ENCODE peak calls at places on chromosome 7, in nine cellular contexts. S, G, M, O, V, P, D, T and Q are unnamed samples.

GRCh38 chr7:75869776-75870379 is 9.0 kb upstream of the RHBDD2 start:
- DNase-seq in S (no peak), G (no peak), M (no peak), O (no peak), V (no peak), P (no peak), D (no peak), T (no peak), Q (no peak)

GRCh38 chr7:30135551-30136271 is 925 bp downstream of the MTURN start:
- DNase-seq in S (peak), G (peak), M (peak), O (peak), V (peak), P (peak), D (peak), T (no peak), Q (peak)

GRCh38 chr7:132738254-132738653 is 162.0 kb upstream of the PLXNA4 start:
- DNase-seq in S (peak), G (peak), M (no peak), O (peak), V (no peak), P (no peak), D (no peak), T (no peak), Q (peak)

GRCh38 chr7:105787071-105787470 is 89.3 kb downstream of the ATXN7L1 start:
- DNase-seq in S (no peak), G (no peak), M (peak), O (no peak), V (no peak), P (no peak), D (no peak), T (no peak), Q (no peak)

GRCh38 chr7:2621948-2622640 is 9.7 kb upstream of the TTYH3 start:
- DNase-seq in S (no peak), G (no peak), M (no peak), O (no peak), V (no peak), P (no peak), D (no peak), T (no peak), Q (no peak)

GRCh38 chr7:111622084-111622483 is 59.8 kb upstream of the IMMP2L start:
- DNase-seq in S (no peak), G (no peak), M (no peak), O (no peak), V (no peak), P (no peak), D (no peak), T (no peak), Q (no peak)

GRCh38 chr7:1100886-1101579 is 13.1 kb downstream of the GPER1 start:
- DNase-seq in S (no peak), G (no peak), M (no peak), O (no peak), V (no peak), P (no peak), D (no peak), T (no peak), Q (no peak)

GRCh38 chr7:151137076-151137611 is 30.4 kb downstream of the GBX1 start:
- DNase-seq in S (no peak), G (no peak), M (no peak), O (no peak), V (no peak), P (no peak), D (no peak), T (no peak), Q (no peak)

GRCh38 chr7:139482662-139483466 is 609 bp downstream of the KLRG2 start:
- DNase-seq in S (no peak), G (no peak), M (peak), O (no peak), V (no peak), P (no peak), D (no peak), T (no peak), Q (no peak)

GRCh38 chr7:81430150-81430549 is 339.7 kb downstream of the HGF start:
- DNase-seq in S (no peak), G (no peak), M (no peak), O (peak), V (no peak), P (no peak), D (no peak), T (no peak), Q (no peak)

GRCh38 chr7:7498881-7499280 is 36.8 kb downstream of the COL28A1 start:
- DNase-seq in S (no peak), G (no peak), M (no peak), O (no peak), V (no peak), P (no peak), D (no peak), T (no peak), Q (no peak)

GRCh38 chr7:129150199-129150996 is 5.9 kb downstream of the TSPAN33 start:
- DNase-seq in S (no peak), G (no peak), M (peak), O (no peak), V (no peak), P (no peak), D (no peak), T (no peak), Q (no peak)

GRCh38 chr7:41247128-41247865 is 455.6 kb downstream of the INHBA start:
- DNase-seq in S (peak), G (no peak), M (no peak), O (no peak), V (no peak), P (no peak), D (no peak), T (no peak), Q (no peak)

GRCh38 chr7:47572939-47573757 is 8.8 kb downstream of the TNS3 start:
- DNase-seq in S (no peak), G (no peak), M (no peak), O (no peak), V (no peak), P (no peak), D (no peak), T (no peak), Q (no peak)

GRCh38 chr7:47320296-47320695 is 261.6 kb downstream of the TNS3 start:
- DNase-seq in S (no peak), G (no peak), M (no peak), O (no peak), V (no peak), P (no peak), D (no peak), T (no peak), Q (no peak)

GRCh38 chr7:32259917-32260596 is 189.8 kb upstream of the PDE1C start:
- DNase-seq in S (no peak), G (no peak), M (no peak), O (no peak), V (no peak), P (no peak), D (no peak), T (no peak), Q (no peak)

GRCh38 chr7:77855371-77856083 is 57.0 kb downstream of the PHTF2 start:
- DNase-seq in S (peak), G (no peak), M (peak), O (peak), V (peak), P (no peak), D (no peak), T (no peak), Q (no peak)

GRCh38 chr7:45701701-45702460 is 127.7 kb downstream of the ADCY1 start:
- DNase-seq in S (no peak), G (no peak), M (no peak), O (no peak), V (no peak), P (no peak), D (no peak), T (no peak), Q (no peak)

GRCh38 chr7:130844811-130845580 is 111.0 kb upstream of the KLF14 start:
- DNase-seq in S (peak), G (peak), M (no peak), O (peak), V (no peak), P (no peak), D (no peak), T (no peak), Q (peak)

GRCh38 chr7:91064938-91065337 is 199.3 kb upstream of the FZD1 start:
- DNase-seq in S (no peak), G (no peak), M (no peak), O (no peak), V (no peak), P (no peak), D (no peak), T (no peak), Q (no peak)

GRCh38 chr7:69550991-69551390 is 47.3 kb upstream of the AUTS2 start:
- DNase-seq in S (no peak), G (no peak), M (no peak), O (no peak), V (no peak), P (no peak), D (no peak), T (no peak), Q (no peak)

GRCh38 chr7:44982970-44983369 is 4.2 kb upstream of the MYO1G start:
- DNase-seq in S (no peak), G (no peak), M (no peak), O (no peak), V (no peak), P (no peak), D (no peak), T (no peak), Q (no peak)

GRCh38 chr7:14040528-14040927 is 51.1 kb upstream of the ETV1 start:
- DNase-seq in S (no peak), G (no peak), M (no peak), O (no peak), V (no peak), P (no peak), D (no peak), T (no peak), Q (no peak)

GRCh38 chr7:64872351-64872750 is 30.7 kb upstream of the ZNF273 start:
- DNase-seq in S (no peak), G (no peak), M (no peak), O (no peak), V (no peak), P (no peak), D (no peak), T (no peak), Q (no peak)

GRCh38 chr7:76272872-76273271 is 29.6 kb upstream of the HSPB1 start:
- DNase-seq in S (no peak), G (no peak), M (no peak), O (no peak), V (no peak), P (no peak), D (no peak), T (no peak), Q (no peak)

GRCh38 chr7:132028144-132028920 is 471.9 kb upstream of the PODXL start:
- DNase-seq in S (no peak), G (no peak), M (no peak), O (no peak), V (no peak), P (no peak), D (no peak), T (no peak), Q (no peak)

GRCh38 chr7:47609803-47610452 is 28.0 kb upstream of the TNS3 start:
- DNase-seq in S (peak), G (no peak), M (no peak), O (no peak), V (no peak), P (no peak), D (no peak), T (no peak), Q (no peak)

GRCh38 chr7:41573881-41574280 is 129.0 kb downstream of the INHBA start:
- DNase-seq in S (no peak), G (no peak), M (no peak), O (no peak), V (no peak), P (no peak), D (no peak), T (no peak), Q (no peak)

GRCh38 chr7:111855161-111855841 is 293.0 kb upstream of the IMMP2L start:
- DNase-seq in S (peak), G (no peak), M (peak), O (peak), V (no peak), P (no peak), D (no peak), T (peak), Q (peak)

GRCh38 chr7:15018981-15019380 is 116.4 kb upstream of the DGKB start:
- DNase-seq in S (no peak), G (no peak), M (no peak), O (no peak), V (no peak), P (no peak), D (no peak), T (no peak), Q (no peak)

GRCh38 chr7:117582219-117582704 is 102.4 kb downstream of the CFTR start:
- DNase-seq in S (peak), G (peak), M (no peak), O (peak), V (no peak), P (no peak), D (no peak), T (no peak), Q (peak)